ENCODE peak calls at places on chromosomes 3 and 15, in four cellular contexts. A is endothelial cell of umbilical vein; B is tibial nerve; D is CD8-positive, alpha-beta T cell. C is an unnamed sample. For H3K4me1 and H3K27me3, the result is how much of the 10 kb centered on the place peaks cover.

GRCh38 chr3:160403028-160403545 is 3.6 kb downstream of the SMC4 start:
- DNase-seq in A (peak), B (no peak), D (no peak), C (no peak)

GRCh38 chr15:63729115-63729884 is 104.4 kb downstream of the HERC1 start:
- DNase-seq in A (no peak), B (no peak), D (no peak), C (no peak)

GRCh38 chr15:83446904-83447708 is at the start of gene SH3GL3:
- DNase-seq in A (peak), B (peak), D (no peak), C (peak)

GRCh38 chr15:101127503-101128076 is 124.3 kb downstream of the CHSY1 start:
- DNase-seq in A (peak), B (peak), D (peak), C (no peak)

GRCh38 chr3:49276475-49277356 is at the start of gene C3orf62:
- DNase-seq in A (peak), B (peak), D (peak), C (peak)

GRCh38 chr3:4290272-4290893 is 12.8 kb upstream of the SETMAR start:
- DNase-seq in A (peak), B (peak), D (no peak), C (peak)

GRCh38 chr3:192897005-192897404 is 20.7 kb downstream of the MB21D2 start:
- DNase-seq in A (no peak), B (no peak), D (no peak), C (no peak)

GRCh38 chr3:169146112-169146665 is 517.3 kb downstream of the MECOM start:
- DNase-seq in A (peak), B (no peak), D (no peak), C (no peak)

GRCh38 chr3:108757404-108757982 is at the start of gene RETNLB:
- DNase-seq in A (no peak), B (no peak), D (no peak), C (no peak)

DNA sequence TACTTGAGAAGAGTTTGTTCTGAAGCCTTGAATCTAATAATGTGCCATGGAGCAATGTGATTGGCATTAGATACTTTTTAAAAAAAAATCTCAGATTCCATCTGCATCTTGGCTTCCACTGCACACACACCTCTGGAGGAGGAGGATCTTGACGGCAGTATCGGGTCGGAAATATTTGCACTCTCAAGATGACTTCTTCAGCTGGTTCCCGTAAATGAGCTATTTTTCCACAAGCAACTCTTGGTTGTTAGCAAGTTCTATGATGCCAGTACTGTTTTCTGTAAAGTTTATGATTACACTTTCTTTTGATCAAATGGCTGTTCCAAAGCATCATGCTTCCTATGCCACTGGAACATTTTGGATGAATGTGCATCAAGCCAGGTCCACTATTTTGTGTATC is 43.7 kb downstream of the CCR3 start:
- DNase-seq in A (no peak), B (no peak), D (no peak), C (no peak)
- H3K4me1 ChIP-seq in A (under half), B (under half), D (under half), C (half or more)

GRCh38 chr15:48643236-48643635 is 2.3 kb downstream of the FBN1 start:
- DNase-seq in A (no peak), B (no peak), D (no peak), C (no peak)
- H3K4me3 ChIP-seq in A (peak), B (peak), D (no peak), C (no peak)

GRCh38 chr15:89382288-89382687 is 47.7 kb upstream of the POLG start:
- DNase-seq in A (no peak), B (no peak), D (no peak), C (no peak)
- H3K27me3 ChIP-seq in A (half or more), B (half or more), D (under half), C (under half)

DNA sequence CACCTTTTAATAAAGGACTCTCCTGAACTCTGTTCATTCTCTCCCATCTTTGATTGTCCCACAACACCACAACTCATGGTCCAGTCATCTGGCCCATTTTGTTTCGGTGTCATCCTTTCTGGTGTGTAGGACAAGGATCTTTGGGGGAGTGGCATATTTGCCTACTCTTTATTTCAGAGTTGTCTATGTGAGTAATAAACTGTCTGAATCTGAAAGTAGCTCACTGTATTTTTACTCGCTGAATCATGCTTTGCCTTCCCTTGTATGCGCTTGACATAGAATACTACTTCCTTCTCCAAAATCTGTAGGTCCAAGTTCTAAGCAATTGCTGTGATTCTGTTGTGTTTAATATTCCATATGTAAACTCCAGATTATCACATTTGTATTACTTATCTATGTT is 29.9 kb upstream of the NOX5 start:
- DNase-seq in A (no peak), B (no peak), D (no peak), C (no peak)
- H3K4me1 ChIP-seq in A (under half), B (under half), D (under half), C (under half)

GRCh38 chr15:82040862-82041261 is 5.0 kb downstream of the MEX3B start:
- DNase-seq in A (no peak), B (no peak), D (no peak), C (no peak)

GRCh38 chr15:82045179-82045891 is 483 bp downstream of the MEX3B start:
- DNase-seq in A (peak), B (peak), D (peak), C (peak)

GRCh38 chr15:82043726-82044372 is 2.0 kb downstream of the MEX3B start:
- DNase-seq in A (no peak), B (no peak), D (no peak), C (no peak)

GRCh38 chr15:82044373-82045178 is 1.2 kb downstream of the MEX3B start:
- DNase-seq in A (peak), B (peak), D (peak), C (peak)

DNA sequence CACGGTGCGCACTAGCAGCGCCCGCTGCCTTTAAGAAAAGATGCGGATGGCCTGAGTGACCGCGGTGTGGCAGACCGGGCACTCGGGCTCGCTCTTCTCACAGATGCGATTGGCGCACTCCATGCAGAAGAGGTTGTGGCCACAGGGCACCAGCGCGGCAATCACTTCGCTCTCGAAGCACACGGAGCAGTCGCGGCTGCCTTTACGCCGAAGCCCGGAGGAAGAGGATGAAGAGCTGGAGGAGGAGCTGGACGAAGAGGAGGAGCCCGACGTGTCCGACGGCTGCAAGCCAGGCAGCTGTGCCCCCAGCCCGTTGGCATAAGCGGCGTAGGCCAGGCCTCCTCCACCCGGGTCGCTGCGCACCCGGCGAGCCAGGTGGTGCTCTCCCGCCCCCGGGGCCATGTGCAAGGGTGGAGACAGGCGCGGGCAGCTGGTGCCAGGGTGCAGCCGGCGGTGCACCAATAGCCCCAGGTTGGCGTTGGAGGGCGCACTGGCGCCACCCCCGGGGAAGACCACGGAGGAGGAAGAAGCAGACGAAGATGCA is 2.6 kb downstream of the MEX3B start:
- DNase-seq in A (no peak), B (no peak), D (no peak), C (no peak)
- H3K4me3 ChIP-seq in A (no peak), B (no peak), D (no peak), C (no peak)